ENCODE peak calls at places on chromosomes 7 and 10, in four cellular contexts. P is HepG2, Q is A549, X is K562. A is an unnamed sample.

GRCh38 chr7:31729195-31729804 is 42.3 kb downstream of the PPP1R17 start:
- DNase-seq in P (no peak), X (no peak), Q (no peak), A (peak)

GRCh38 chr7:143043391-143043790 is 8.8 kb upstream of the OR6V1 start:
- DNase-seq in X (no peak), Q (no peak), P (no peak), A (no peak)

GRCh38 chr10:50312464-50313437 is 61.4 kb upstream of the ASAH2 start:
- DNase-seq in X (peak), P (no peak), Q (no peak), A (no peak)

GRCh38 chr7:142803901-142804300 is 33.1 kb downstream of the PRSS2 start:
- DNase-seq in P (no peak), X (no peak), Q (no peak), A (no peak)

GRCh38 chr7:34837316-34837715 is 179.3 kb downstream of the NPSR1 start:
- DNase-seq in P (no peak), Q (no peak), X (no peak), A (no peak)

GRCh38 chr10:13106387-13106786 is 6.4 kb downstream of the OPTN start:
- DNase-seq in X (no peak), Q (no peak), P (no peak), A (no peak)

GRCh38 chr7:79401254-79401653 is 52.2 kb downstream of the MAGI2 start:
- DNase-seq in X (no peak), Q (no peak), P (no peak), A (no peak)

GRCh38 chr10:58486821-58487220 is 25.9 kb upstream of the BICC1 start:
- DNase-seq in X (no peak), Q (no peak), P (no peak), A (no peak)

GRCh38 chr10:29946953-29947700 is 112.3 kb downstream of the JCAD start:
- DNase-seq in P (no peak), X (no peak), Q (peak), A (peak)

GRCh38 chr7:24395512-24395911 is 111.5 kb downstream of the NPY start:
- DNase-seq in P (no peak), X (peak), Q (no peak), A (no peak)

GRCh38 chr7:151520419-151521229 is 929 bp upstream of the RHEB start:
- DNase-seq in Q (no peak), P (no peak), X (no peak), A (peak)

GRCh38 chr10:131445623-131446022 is 134.1 kb upstream of the TCERG1L start:
- DNase-seq in X (no peak), Q (no peak), P (no peak), A (no peak)

GRCh38 chr10:124731551-124731950 is 12.6 kb downstream of the FAM53B start:
- DNase-seq in X (no peak), Q (no peak), P (no peak), A (no peak)

GRCh38 chr7:134548877-134549276 is at the start of gene AKR1B15:
- DNase-seq in Q (peak), X (no peak), P (no peak), A (no peak)

GRCh38 chr10:31075434-31075833 is 43.8 kb upstream of the ZNF438 start:
- DNase-seq in Q (peak), P (no peak), X (no peak), A (no peak)

GRCh38 chr10:132637477-132638129 is 100.0 kb downstream of the INPP5A start:
- DNase-seq in P (peak), X (peak), Q (peak), A (peak)

GRCh38 chr10:33277135-33277536 is 57.3 kb downstream of the NRP1 start:
- DNase-seq in X (no peak), P (no peak), Q (peak), A (no peak)

GRCh38 chr7:13910805-13911551 is 78.5 kb downstream of the ETV1 start:
- DNase-seq in Q (no peak), P (no peak), X (no peak), A (no peak)

GRCh38 chr7:8773518-8773917 is 340.1 kb downstream of the NXPH1 start:
- DNase-seq in X (no peak), Q (no peak), P (no peak), A (no peak)

GRCh38 chr10:58921366-58921947 is 255.0 kb upstream of the PHYHIPL start:
- DNase-seq in X (no peak), P (no peak), Q (no peak), A (no peak)

GRCh38 chr7:79664884-79665676 is 211.6 kb upstream of the MAGI2 start:
- DNase-seq in X (no peak), P (no peak), Q (no peak), A (no peak)

GRCh38 chr10:80497187-80498038 is 40.3 kb upstream of the SH2D4B start:
- DNase-seq in P (no peak), Q (no peak), X (peak), A (no peak)

GRCh38 chr7:130490888-130491771 is 755 bp upstream of the MEST start:
- DNase-seq in P (no peak), Q (no peak), X (no peak), A (peak)

GRCh38 chr10:74743401-74743800 is 83.0 kb upstream of the KAT6B start:
- DNase-seq in P (peak), Q (no peak), X (no peak), A (no peak)

GRCh38 chr7:39271386-39271785 is 293.7 kb downstream of the POU6F2 start:
- DNase-seq in X (no peak), P (no peak), Q (peak), A (peak)

GRCh38 chr10:132506711-132507466 is 30.7 kb upstream of the INPP5A start:
- DNase-seq in P (no peak), Q (no peak), X (no peak), A (no peak)

GRCh38 chr7:109462171-109462570 is 892.5 kb downstream of the DNAJB9 start:
- DNase-seq in P (no peak), Q (no peak), X (no peak), A (no peak)

GRCh38 chr10:31242902-31243301 is 76.1 kb upstream of the ZEB1 start:
- DNase-seq in P (peak), Q (peak), X (peak), A (no peak)

GRCh38 chr10:96306516-96306915 is 2.3 kb downstream of the DNTT start:
- DNase-seq in Q (no peak), P (no peak), X (no peak), A (no peak)

GRCh38 chr10:123529146-123529760 is 136.9 kb upstream of the GPR26 start:
- DNase-seq in Q (no peak), P (no peak), X (no peak), A (no peak)

GRCh38 chr7:137421389-137421788 is 77.9 kb upstream of the PTN start:
- DNase-seq in X (no peak), Q (no peak), P (no peak), A (no peak)

GRCh38 chr7:137417464-137417863 is 73.9 kb upstream of the PTN start:
- DNase-seq in Q (no peak), X (no peak), P (no peak), A (no peak)

GRCh38 chr7:137418841-137419240 is 75.3 kb upstream of the PTN start:
- DNase-seq in P (no peak), Q (no peak), X (no peak), A (no peak)

DNA sequence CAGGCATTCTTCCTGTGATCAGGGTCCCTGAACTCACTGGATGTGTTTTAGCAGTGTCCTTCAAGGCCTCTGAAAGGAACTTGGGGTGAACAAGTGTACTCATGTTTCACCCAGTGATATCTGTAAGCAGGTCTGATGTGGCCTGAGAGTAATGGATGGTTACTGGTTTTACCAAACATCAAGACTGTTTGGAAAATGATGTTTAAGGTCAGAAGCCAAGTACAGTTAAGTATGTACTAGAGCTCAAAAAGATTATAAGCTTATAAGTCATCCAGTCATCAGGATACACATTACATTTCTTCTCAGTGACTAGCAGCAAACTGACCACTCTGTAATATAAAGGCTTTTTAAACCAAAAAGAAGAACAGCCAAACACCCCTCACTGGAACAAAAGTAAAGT is 79.8 kb upstream of the PTN start:
- DNase-seq in P (no peak), X (no peak), Q (no peak), A (no peak)
- TF ChIP-seq JUNB in P (no peak), X (no peak), Q (no peak), A (no peak)

DNA sequence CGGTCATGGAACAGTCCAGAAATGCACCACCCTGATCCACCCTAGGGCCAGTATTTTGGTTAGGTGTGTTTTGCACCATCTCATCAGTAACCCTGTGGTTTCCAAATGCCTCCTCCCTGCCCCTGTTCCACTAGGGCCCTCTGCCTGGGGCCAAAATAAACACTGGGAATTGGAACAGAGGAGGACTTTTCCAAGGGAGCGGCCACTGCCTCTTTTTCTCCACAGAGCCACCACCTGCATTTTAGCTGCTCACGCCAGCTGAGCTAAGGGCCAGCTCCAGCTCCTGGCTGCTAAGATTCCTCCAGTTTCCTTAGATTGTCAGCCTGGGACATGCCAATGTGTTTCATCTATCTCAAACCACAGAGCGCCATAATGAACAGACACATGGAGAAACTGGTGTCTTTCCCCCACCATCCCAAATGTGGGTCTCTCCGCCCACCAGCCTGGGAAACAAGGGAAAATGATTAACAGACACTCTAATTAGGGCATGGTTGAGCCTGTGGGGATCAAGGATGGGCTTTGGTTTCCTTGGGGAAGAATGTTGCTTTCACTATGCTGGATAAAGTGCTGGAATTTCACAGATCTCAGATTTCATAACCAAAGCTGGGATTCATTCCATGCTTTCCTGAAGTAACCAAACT is 52.2 kb downstream of the ASB13 start:
- DNase-seq in Q (no peak), X (no peak), P (no peak), A (no peak)
- TF ChIP-seq JUNB in Q (no peak), X (no peak), P (no peak), A (no peak)

GRCh38 chr7:26367219-26367711 is 75.6 kb downstream of the SNX10 start:
- DNase-seq in Q (no peak), X (no peak), P (no peak), A (no peak)

GRCh38 chr7:26368542-26368941 is 76.9 kb downstream of the SNX10 start:
- DNase-seq in X (no peak), P (no peak), Q (peak), A (no peak)

GRCh38 chr7:26372738-26373137 is 81.1 kb downstream of the SNX10 start:
- DNase-seq in X (no peak), P (no peak), Q (no peak), A (no peak)

GRCh38 chr7:26372211-26372610 is 80.5 kb downstream of the SNX10 start:
- DNase-seq in P (no peak), Q (no peak), X (no peak), A (no peak)

GRCh38 chr7:26369519-26370385 is 78.1 kb downstream of the SNX10 start:
- DNase-seq in P (peak), Q (peak), X (peak), A (peak)
- TF ChIP-seq JUNB in P (no peak), Q (no peak), X (no peak), A (no peak)

GRCh38 chr7:10034843-10035556 is 938.7 kb upstream of the PHF14 start:
- DNase-seq in P (no peak), X (no peak), Q (no peak), A (peak)
- TF ChIP-seq JUNB in P (no peak), X (no peak), Q (no peak), A (no peak)

GRCh38 chr7:108118959-108119358 is 11.2 kb downstream of the LAMB4 start:
- DNase-seq in X (no peak), Q (no peak), P (no peak), A (peak)
- TF ChIP-seq JUNB in X (no peak), Q (no peak), P (no peak), A (no peak)

DNA sequence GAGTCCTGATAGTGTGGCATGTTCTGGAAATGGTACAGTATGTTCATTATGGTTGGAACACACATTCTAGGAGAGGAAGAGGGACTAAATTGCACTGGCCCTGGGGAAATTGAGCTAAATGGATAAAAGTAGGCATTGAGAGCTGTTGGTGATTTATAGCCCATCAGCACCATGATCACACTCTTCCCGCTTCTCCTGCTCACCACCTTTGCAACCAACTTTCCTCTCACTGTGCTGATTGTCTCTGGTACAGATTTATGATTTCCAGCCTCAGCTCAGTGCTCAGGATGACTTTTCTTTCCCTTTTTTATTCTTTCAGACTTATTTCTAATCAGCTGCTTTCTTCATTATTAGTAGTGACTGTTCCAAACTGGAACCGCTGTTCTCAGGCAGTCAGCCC is 51.3 kb upstream of the RPA3 start:
- DNase-seq in P (no peak), X (no peak), Q (no peak), A (no peak)
- TF ChIP-seq JUNB in P (no peak), X (no peak), Q (no peak), A (no peak)

DNA sequence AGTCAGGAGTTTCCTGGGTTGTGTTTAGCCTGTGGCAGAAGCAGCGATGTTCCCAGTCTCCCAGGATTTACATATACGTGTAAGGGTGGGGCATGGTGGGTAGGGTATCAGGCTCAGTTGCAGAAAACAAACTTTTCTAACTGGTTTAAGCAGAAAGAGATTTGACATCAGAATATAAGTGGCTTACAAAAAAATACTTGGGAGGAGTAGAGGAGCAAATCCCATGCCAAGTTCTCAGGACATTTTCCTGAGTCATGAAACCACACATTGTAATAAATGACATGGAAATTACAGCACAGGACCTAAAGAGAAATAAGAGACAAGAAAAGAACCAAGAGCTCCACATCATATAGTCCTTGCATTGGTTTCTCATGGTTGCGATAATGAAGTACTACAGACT is 26.2 kb upstream of the FRMD4A start:
- DNase-seq in X (no peak), P (no peak), Q (no peak), A (no peak)
- TF ChIP-seq JUNB in X (no peak), P (no peak), Q (no peak), A (no peak)

DNA sequence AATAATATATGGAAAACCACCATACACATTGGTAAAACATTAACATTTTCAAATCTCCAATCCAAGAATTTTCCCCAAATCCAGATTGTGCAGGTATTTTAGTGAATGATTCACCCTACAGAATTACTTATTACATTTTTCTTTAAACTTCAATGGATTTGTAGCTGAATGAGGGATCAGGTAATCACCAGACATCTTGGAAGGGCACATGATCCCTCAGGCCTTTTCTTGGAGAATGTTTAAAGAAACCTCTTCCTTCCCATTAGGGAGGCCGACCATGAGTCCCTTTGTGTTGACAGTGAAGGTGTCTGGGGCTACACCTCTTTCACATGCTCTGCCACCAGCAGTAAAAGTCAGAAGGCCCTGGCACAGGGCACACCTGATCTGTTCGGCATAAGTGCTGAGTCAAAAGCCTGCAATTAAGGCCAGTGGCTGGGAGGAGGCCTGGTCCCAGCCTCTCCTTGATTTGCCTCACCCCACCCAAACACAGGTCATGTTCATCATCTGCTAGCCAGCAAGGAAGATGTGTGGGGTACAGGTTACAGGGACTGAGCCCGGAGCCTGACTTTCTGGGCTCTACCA is 207.7 kb downstream of the SNX10 start:
- DNase-seq in X (no peak), P (no peak), Q (no peak), A (no peak)
- TF ChIP-seq JUNB in X (no peak), P (no peak), Q (no peak), A (no peak)

GRCh38 chr10:22690614-22691431 is 23.6 kb downstream of the PIP4K2A start:
- DNase-seq in P (no peak), X (no peak), Q (no peak), A (peak)

GRCh38 chr10:22693371-22693784 is 21.0 kb downstream of the PIP4K2A start:
- DNase-seq in Q (no peak), P (no peak), X (peak), A (no peak)

GRCh38 chr10:22693860-22694259 is 20.5 kb downstream of the PIP4K2A start:
- DNase-seq in Q (no peak), P (no peak), X (no peak), A (no peak)

GRCh38 chr10:22686347-22686746 is 28.0 kb downstream of the PIP4K2A start:
- DNase-seq in P (peak), X (no peak), Q (no peak), A (no peak)

GRCh38 chr10:22690158-22690557 is 24.2 kb downstream of the PIP4K2A start:
- DNase-seq in X (no peak), Q (no peak), P (no peak), A (no peak)
- TF ChIP-seq JUNB in X (no peak), Q (no peak), P (no peak), A (no peak)

A was measured in GM23338.